ENCODE peak calls at places on chromosomes 5 and 9, in six cellular contexts. L, Q, T, X, E and O are unnamed samples.

GRCh38 chr5:58149750-58150149 is 310.1 kb downstream of the PLK2 start:
- DNase-seq in T (no peak), X (no peak), E (no peak), Q (no peak), L (peak; percentile 16), O (no peak)

GRCh38 chr5:34712565-34712964 is 56.4 kb downstream of the RAI14 start:
- DNase-seq in E (no peak), T (no peak), L (no peak), Q (no peak), X (no peak), O (no peak)

GRCh38 chr5:146962801-146963355 is 84.3 kb upstream of the PPP2R2B start:
- DNase-seq in X (no peak), L (peak; percentile 46), Q (peak; percentile 7), E (no peak), T (no peak), O (no peak)

GRCh38 chr5:140553657-140554056 is 3.6 kb downstream of the SRA1 start:
- DNase-seq in E (no peak), X (no peak), Q (no peak), L (peak; percentile 42), T (no peak), O (no peak)

GRCh38 chr9:129140397-129141065 is 29.3 kb downstream of the PTPA start:
- DNase-seq in E (peak; percentile 27), T (no peak), L (peak; percentile 49), X (peak; percentile 62), Q (no peak), O (peak; percentile 41)

GRCh38 chr5:153791339-153791738 is 247.4 kb downstream of the FAM114A2 start:
- DNase-seq in T (no peak), E (no peak), X (no peak), Q (no peak), L (no peak), O (no peak)

GRCh38 chr9:38621434-38622082 is 1.2 kb upstream of the ANKRD18A start:
- DNase-seq in X (no peak), T (peak; percentile 6), L (peak; percentile 31), Q (no peak), E (peak; percentile 58), O (peak; percentile 13)

GRCh38 chr5:132876020-132876759 is 2.7 kb downstream of the LEAP2 start:
- DNase-seq in L (no peak), Q (peak; percentile 22), T (no peak), X (no peak), E (no peak), O (no peak)

GRCh38 chr9:21102311-21102710 is 24.6 kb upstream of the IFNB1 start:
- DNase-seq in L (no peak), E (no peak), T (no peak), Q (peak; percentile 39), X (no peak), O (no peak)

GRCh38 chr9:75903785-75904360 is 13.4 kb downstream of the PCSK5 start:
- DNase-seq in X (no peak), Q (peak; percentile 28), L (no peak), T (no peak), E (peak; percentile 65), O (no peak)

GRCh38 chr9:129343697-129344375 is 165.8 kb upstream of the IER5L start:
- DNase-seq in T (no peak), Q (no peak), E (no peak), X (no peak), L (no peak), O (peak; percentile 39)

GRCh38 chr5:169265888-169266287 is 35.1 kb downstream of the SLIT3 start:
- DNase-seq in X (no peak), Q (no peak), L (peak; percentile 71), E (no peak), T (no peak), O (no peak)

GRCh38 chr5:150895431-150896428 is 9.1 kb downstream of the ZNF300 start:
- DNase-seq in Q (no peak), L (no peak), T (no peak), X (no peak), E (no peak), O (no peak)

GRCh38 chr5:77679791-77680190 is 41.3 kb upstream of the OTP start:
- DNase-seq in L (no peak), X (no peak), Q (no peak), E (no peak), T (no peak), O (no peak)

GRCh38 chr5:127011961-127012644 is 18.3 kb downstream of the MARCHF3 start:
- DNase-seq in T (no peak), Q (no peak), X (no peak), L (no peak), E (peak; percentile 35), O (no peak)

GRCh38 chr5:139910901-139911300 is 115.3 kb downstream of the PSD2 start:
- DNase-seq in Q (no peak), X (no peak), T (no peak), E (no peak), L (no peak), O (no peak)

GRCh38 chr9:101326501-101326900 is 58.3 kb downstream of the BAAT start:
- DNase-seq in Q (no peak), X (peak; percentile 53), L (no peak), E (no peak), T (no peak), O (no peak)